ENCODE peak calls at places on chromosome 9, in seven cellular contexts. G, F, S, P, Y, R and T are unnamed samples.

GRCh38 chr9:69798737-69799136 is 21.9 kb upstream of the CFAP95 start:
- DNase-seq in G (no peak), F (peak), S (no peak), P (no peak), Y (no peak), R (no peak), T (no peak)

GRCh38 chr9:16396389-16396788 is 474.1 kb downstream of the BNC2 start:
- DNase-seq in G (no peak), F (no peak), S (peak), P (no peak), Y (no peak), R (no peak), T (no peak)

GRCh38 chr9:107312651-107313050 is 29.6 kb downstream of the RAD23B start:
- DNase-seq in G (peak), F (no peak), S (no peak), P (peak), Y (peak), R (no peak), T (no peak)

GRCh38 chr9:129370770-129371169 is 192.7 kb upstream of the IER5L start:
- DNase-seq in G (no peak), F (no peak), S (no peak), P (no peak), Y (no peak), R (no peak), T (no peak)

GRCh38 chr9:70553718-70554673 is 139.5 kb upstream of the KLF9 start:
- DNase-seq in G (no peak), F (no peak), S (peak), P (peak), Y (no peak), R (no peak), T (no peak)

GRCh38 chr9:35658894-35659220 is 765 bp downstream of the CCDC107 start:
- DNase-seq in G (no peak), F (peak), S (peak), P (no peak), Y (no peak), R (peak), T (no peak)

GRCh38 chr9:88578486-88579362 is 43.7 kb downstream of the NXNL2 start:
- DNase-seq in G (no peak), F (peak), S (peak), P (peak), Y (no peak), R (peak), T (peak)

GRCh38 chr9:86082870-86083269 is 16.5 kb downstream of the GOLM1 start:
- DNase-seq in G (no peak), F (no peak), S (peak), P (no peak), Y (no peak), R (no peak), T (no peak)

GRCh38 chr9:13020706-13021105 is 245.9 kb downstream of the LURAP1L start:
- DNase-seq in G (no peak), F (no peak), S (no peak), P (no peak), Y (no peak), R (no peak), T (no peak)

GRCh38 chr9:125296843-125297372 is 35.3 kb downstream of the GAPVD1 start:
- DNase-seq in G (no peak), F (peak), S (no peak), P (no peak), Y (no peak), R (peak), T (no peak)

GRCh38 chr9:127686461-127687393 is 20.1 kb upstream of the CFAP157 start:
- DNase-seq in G (no peak), F (no peak), S (no peak), P (no peak), Y (no peak), R (no peak), T (no peak)

GRCh38 chr9:126125177-126125576 is 201.5 kb upstream of the MVB12B start:
- DNase-seq in G (no peak), F (no peak), S (peak), P (no peak), Y (no peak), R (no peak), T (no peak)

GRCh38 chr9:5851445-5851844 is 18.5 kb upstream of the ERMP1 start:
- DNase-seq in G (no peak), F (peak), S (peak), P (no peak), Y (no peak), R (peak), T (peak)

GRCh38 chr9:27162045-27162444 is 53.0 kb downstream of the TEK start:
- DNase-seq in G (no peak), F (no peak), S (peak), P (no peak), Y (peak), R (no peak), T (no peak)

GRCh38 chr9:20022410-20022809 is 233.6 kb upstream of the SLC24A2 start:
- DNase-seq in G (peak), F (peak), S (peak), P (no peak), Y (no peak), R (no peak), T (no peak)

GRCh38 chr9:224540-225520 is 10.2 kb downstream of the DOCK8 start:
- DNase-seq in G (no peak), F (peak), S (peak), P (no peak), Y (peak), R (no peak), T (peak)

GRCh38 chr9:72858089-72858912 is 94.6 kb downstream of the ALDH1A1 start:
- DNase-seq in G (no peak), F (no peak), S (peak), P (no peak), Y (no peak), R (no peak), T (no peak)

GRCh38 chr9:133977421-133978201 is 14.5 kb downstream of the VAV2 start:
- DNase-seq in G (no peak), F (no peak), S (no peak), P (no peak), Y (no peak), R (no peak), T (no peak)

GRCh38 chr9:109278216-109278615 is 42.6 kb downstream of the EPB41L4B start:
- DNase-seq in G (no peak), F (no peak), S (no peak), P (no peak), Y (no peak), R (no peak), T (no peak)

GRCh38 chr9:81430727-81431126 is 258.6 kb downstream of the TLE1 start:
- DNase-seq in G (no peak), F (peak), S (peak), P (no peak), Y (no peak), R (no peak), T (no peak)

GRCh38 chr9:26263451-26263850 is 585.2 kb upstream of the TUSC1 start:
- DNase-seq in G (no peak), F (no peak), S (no peak), P (no peak), Y (no peak), R (no peak), T (no peak)

GRCh38 chr9:76595645-76596044 is 136.7 kb downstream of the GCNT1 start:
- DNase-seq in G (no peak), F (no peak), S (no peak), P (no peak), Y (no peak), R (no peak), T (no peak)

GRCh38 chr9:31188496-31188895 is 1195.9 kb upstream of the ACO1 start:
- DNase-seq in G (no peak), F (no peak), S (peak), P (no peak), Y (no peak), R (no peak), T (no peak)

GRCh38 chr9:93897075-93897970 is 57.8 kb downstream of the BARX1 start:
- DNase-seq in G (no peak), F (no peak), S (no peak), P (no peak), Y (no peak), R (no peak), T (no peak)

GRCh38 chr9:120609636-120610035 is 29.7 kb upstream of the CDK5RAP2 start:
- DNase-seq in G (no peak), F (no peak), S (no peak), P (no peak), Y (no peak), R (no peak), T (no peak)

GRCh38 chr9:120611690-120612068 is 31.7 kb upstream of the CDK5RAP2 start:
- DNase-seq in G (no peak), F (no peak), S (no peak), P (no peak), Y (no peak), R (no peak), T (no peak)

GRCh38 chr9:120610975-120611689 is 31.2 kb upstream of the CDK5RAP2 start:
- DNase-seq in G (no peak), F (peak), S (no peak), P (peak), Y (no peak), R (no peak), T (no peak)

GRCh38 chr9:120608421-120608820 is 28.5 kb upstream of the CDK5RAP2 start:
- DNase-seq in G (no peak), F (peak), S (no peak), P (no peak), Y (no peak), R (no peak), T (no peak)

GRCh38 chr9:120612218-120612617 is 32.3 kb upstream of the CDK5RAP2 start:
- DNase-seq in G (no peak), F (peak), S (no peak), P (peak), Y (no peak), R (no peak), T (no peak)
- TF ChIP-seq CTCF in G (peak), F (peak), S (peak), P (peak), Y (peak), R (no peak), T (no peak)

GRCh38 chr9:22278426-22278825 is 168.2 kb upstream of the DMRTA1 start:
- DNase-seq in G (no peak), F (no peak), S (peak), P (no peak), Y (no peak), R (no peak), T (no peak)

GRCh38 chr9:22274477-22274876 is 172.1 kb upstream of the DMRTA1 start:
- DNase-seq in G (no peak), F (no peak), S (no peak), P (no peak), Y (no peak), R (no peak), T (no peak)

DNA sequence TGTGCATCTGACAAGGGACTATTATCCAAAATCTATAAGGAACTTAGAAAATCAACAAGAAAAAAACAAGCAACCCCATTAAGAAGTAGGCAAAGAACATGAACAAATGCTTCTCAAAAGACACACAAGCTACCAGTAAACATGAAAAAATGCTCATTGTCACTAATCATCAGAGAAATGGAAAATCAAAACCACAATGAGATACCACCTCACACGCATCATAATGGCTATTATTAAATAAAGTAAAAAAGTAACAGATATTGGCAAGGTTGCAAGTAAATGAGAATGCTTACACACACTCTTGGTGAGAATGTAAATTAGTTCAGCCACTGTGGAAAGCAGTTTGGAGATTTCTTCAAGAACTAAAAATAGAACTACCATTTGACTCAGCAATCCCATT is 167.0 kb upstream of the DMRTA1 start:
- DNase-seq in G (no peak), F (no peak), S (no peak), P (no peak), Y (no peak), R (no peak), T (no peak)
- TF ChIP-seq CTCF in G (no peak), F (no peak), S (no peak), P (no peak), Y (no peak), R (no peak), T (no peak)

DNA sequence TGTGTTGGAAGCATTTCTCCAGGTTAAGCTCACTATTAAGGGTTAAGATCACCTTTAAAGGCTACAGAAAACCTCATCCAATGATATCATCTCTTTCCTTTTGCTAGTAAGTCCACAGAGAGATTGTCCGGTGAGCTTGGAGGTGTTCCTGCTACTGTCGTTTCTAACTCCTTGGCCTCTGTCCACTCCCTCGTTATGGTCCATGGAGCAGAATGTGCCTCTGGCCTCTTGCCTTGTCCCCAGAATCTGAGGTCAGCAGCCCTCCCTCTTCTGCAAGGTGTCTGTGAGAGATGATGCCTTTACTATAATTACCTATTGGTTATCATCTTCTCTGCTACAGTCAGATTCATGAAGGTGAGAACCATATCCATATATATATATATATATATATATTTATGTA is 15.0 kb downstream of the ORM2 start:
- DNase-seq in G (no peak), F (no peak), S (no peak), P (no peak), Y (no peak), R (no peak), T (no peak)
- TF ChIP-seq CTCF in G (no peak), F (no peak), S (no peak), P (no peak), Y (no peak), R (no peak), T (no peak)

GRCh38 chr9:114653556-114654159 is 3.9 kb downstream of the TEX53 start:
- DNase-seq in G (peak), F (peak), S (peak), P (peak), Y (peak), R (peak), T (peak)

GRCh38 chr9:114652776-114653555 is 4.6 kb downstream of the TEX53 start:
- DNase-seq in G (no peak), F (peak), S (peak), P (no peak), Y (no peak), R (no peak), T (no peak)

GRCh38 chr9:114657705-114658104 is at the start of gene TEX53:
- DNase-seq in G (no peak), F (no peak), S (no peak), P (no peak), Y (no peak), R (no peak), T (no peak)

GRCh38 chr9:114656301-114656700 is 1.3 kb downstream of the TEX53 start:
- DNase-seq in G (no peak), F (no peak), S (no peak), P (no peak), Y (no peak), R (no peak), T (no peak)

DNA sequence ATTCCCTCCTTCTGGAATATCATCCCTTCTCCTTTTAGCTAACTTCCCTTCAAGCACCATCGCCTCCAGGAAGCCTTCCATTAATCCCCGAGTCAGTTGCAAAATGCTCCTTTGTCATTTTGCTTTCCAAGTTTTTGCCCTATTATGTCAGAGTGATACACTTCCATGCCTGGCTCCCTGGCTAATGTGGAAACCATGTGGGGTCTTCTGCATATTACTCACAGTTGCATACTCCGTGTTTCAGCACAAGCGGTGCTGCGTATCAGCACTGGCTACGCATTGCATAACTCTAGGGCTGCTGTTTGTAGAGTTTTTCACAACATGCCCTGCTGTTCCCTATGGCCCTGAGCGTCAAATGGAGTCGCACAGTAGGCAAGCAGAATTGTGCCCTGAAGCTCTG is 1.9 kb downstream of the TEX53 start:
- DNase-seq in G (no peak), F (no peak), S (peak), P (no peak), Y (no peak), R (no peak), T (no peak)
- TF ChIP-seq CTCF in G (no peak), F (no peak), S (no peak), P (no peak), Y (no peak), R (no peak), T (no peak)

GRCh38 chr9:83544002-83544698 is 5.9 kb upstream of the FRMD3 start:
- DNase-seq in G (peak), F (peak), S (peak), P (peak), Y (peak), R (peak), T (peak)
- TF ChIP-seq CTCF in G (peak), F (peak), S (peak), P (peak), Y (peak), R (peak), T (peak)

GRCh38 chr9:124122813-124123462 is 111.4 kb downstream of the LHX2 start:
- DNase-seq in G (peak), F (peak), S (peak), P (no peak), Y (peak), R (no peak), T (peak)
- TF ChIP-seq CTCF in G (peak), F (peak), S (peak), P (peak), Y (peak), R (no peak), T (peak)

DNA sequence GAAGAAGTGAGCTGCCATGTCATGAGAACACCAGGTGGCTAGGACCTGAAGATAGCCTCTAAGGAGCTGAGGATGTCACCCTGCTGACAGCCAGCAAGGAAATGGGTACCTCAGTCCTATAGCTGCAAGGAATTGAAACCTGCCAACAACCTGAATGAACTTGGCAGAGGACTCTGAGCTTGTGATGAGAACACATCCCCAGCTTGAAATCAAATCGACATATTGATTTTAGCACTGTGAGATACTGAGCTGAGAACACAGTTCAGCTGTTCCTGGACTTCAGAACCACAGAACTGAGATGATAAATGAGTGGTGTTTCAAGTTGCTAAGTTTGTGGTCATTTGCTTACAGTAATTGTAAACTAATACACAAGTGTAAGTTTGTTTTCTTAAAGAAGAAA is 5.5 kb upstream of the RASEF start:
- DNase-seq in G (no peak), F (no peak), S (no peak), P (no peak), Y (no peak), R (no peak), T (no peak)
- TF ChIP-seq CTCF in G (no peak), F (no peak), S (no peak), P (no peak), Y (no peak), R (no peak), T (no peak)

DNA sequence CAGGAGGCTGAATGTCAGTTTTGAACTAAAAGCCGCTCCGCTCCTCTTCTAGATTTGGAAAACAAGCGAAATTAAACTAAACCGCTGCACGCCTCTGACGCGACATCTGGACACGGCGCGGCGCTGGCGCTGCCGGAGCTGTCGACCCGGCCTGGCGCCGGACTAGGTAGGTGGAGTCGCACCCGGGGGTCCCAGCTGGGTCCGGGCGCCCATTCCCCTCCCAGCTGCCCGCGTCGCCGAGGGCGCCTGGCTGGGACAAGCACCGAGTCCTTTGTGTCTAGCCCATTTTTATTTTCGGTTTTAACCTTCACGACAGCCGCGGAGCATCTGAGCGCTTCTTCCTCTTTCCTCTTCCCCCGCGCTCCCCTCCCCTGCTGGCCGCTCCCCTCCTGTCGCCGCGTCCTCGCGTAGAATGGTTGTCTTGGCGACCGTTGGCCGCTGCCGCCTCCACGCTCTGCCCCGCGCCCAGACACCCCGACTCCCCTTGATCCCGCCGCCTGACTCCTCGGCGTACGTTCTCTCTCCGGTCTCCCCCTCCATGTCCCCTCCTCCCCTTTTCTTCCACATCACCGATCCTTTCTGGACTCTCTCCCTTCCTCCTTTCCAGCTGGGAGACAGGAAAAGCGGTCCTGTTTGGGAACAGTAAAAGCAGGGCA is 533 bp downstream of the CDKN2B-AS1 start:
- DNase-seq in G (no peak), F (peak), S (peak), P (peak), Y (no peak), R (peak), T (peak)
- TF ChIP-seq CTCF in G (no peak), F (peak), S (peak), P (no peak), Y (no peak), R (no peak), T (no peak)

DNA sequence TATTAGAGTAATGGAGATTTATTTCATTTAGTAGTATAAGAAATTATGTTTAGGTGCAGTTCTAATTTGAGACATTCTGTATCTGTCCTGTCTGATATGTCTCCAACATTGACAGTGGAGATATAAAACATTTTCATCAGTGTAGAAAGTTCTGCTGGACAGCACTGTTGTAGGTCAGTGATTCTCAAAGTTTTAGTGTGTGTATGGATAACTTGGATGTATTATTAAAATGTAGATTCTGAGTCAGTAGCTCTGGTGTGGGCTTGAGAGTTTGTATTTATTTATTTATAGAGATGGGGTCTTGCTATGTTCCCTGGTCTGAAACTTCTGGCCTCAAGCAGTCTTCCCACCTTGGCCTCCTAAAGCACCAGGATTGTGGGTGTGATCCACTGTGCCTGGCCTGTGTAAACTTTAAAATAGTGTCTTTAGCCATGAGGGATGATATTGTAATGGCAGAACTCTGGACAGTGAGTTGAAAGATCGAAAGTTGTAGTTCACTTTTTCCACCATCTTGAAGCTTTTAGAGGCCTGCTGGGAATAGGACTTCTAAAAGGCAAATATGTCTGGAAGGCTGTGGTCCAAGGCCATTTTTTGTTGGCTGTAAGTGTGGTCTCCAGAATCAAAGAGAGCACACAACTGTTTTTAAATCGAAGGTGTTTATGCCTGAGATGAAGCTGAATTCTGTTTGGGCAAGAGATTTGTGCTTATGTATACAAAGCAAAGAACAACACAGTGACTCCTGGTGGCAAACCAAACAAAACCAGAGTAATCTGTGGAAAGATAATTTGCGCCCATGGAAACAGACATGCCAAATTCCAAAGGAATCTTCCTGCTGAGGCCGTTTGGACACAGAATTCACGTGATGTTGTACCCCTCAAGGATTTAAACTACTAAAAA is 12.4 kb downstream of the UBAP1 start:
- DNase-seq in G (no peak), F (peak), S (peak), P (peak), Y (no peak), R (no peak), T (no peak)
- TF ChIP-seq CTCF in G (peak), F (peak), S (peak), P (peak), Y (peak), R (no peak), T (no peak)

GRCh38 chr9:137213160-137214060 is 7.9 kb downstream of the NDOR1 start:
- DNase-seq in G (no peak), F (no peak), S (no peak), P (no peak), Y (no peak), R (no peak), T (no peak)
- TF ChIP-seq CTCF in G (peak), F (peak), S (no peak), P (peak), Y (peak), R (no peak), T (no peak)